ENCODE peak calls at places on chromosomes 2 and 18, in four cellular contexts. T, F, S and J are unnamed samples.

GRCh38 chr2:233288663-233289062 is 19.0 kb upstream of the SAG start:
- DNase-seq in S (no peak), T (no peak), F (no peak), J (no peak)

GRCh38 chr2:98895901-98896300 is 40.1 kb downstream of the CRACDL start:
- DNase-seq in S (no peak), F (no peak), T (no peak), J (no peak)

GRCh38 chr2:34316788-34317187 is 717.7 kb upstream of the FAM98A start:
- DNase-seq in F (no peak), T (no peak), S (no peak), J (no peak)

GRCh38 chr2:205835251-205835900 is 153.1 kb downstream of the NRP2 start:
- DNase-seq in S (no peak), T (no peak), F (no peak), J (no peak)

GRCh38 chr2:203744091-203744490 is 37.7 kb downstream of the CD28 start:
- DNase-seq in F (no peak), T (no peak), S (no peak), J (no peak)

GRCh38 chr18:49168970-49169619 is 218.3 kb upstream of the SMAD7 start:
- DNase-seq in S (peak), T (no peak), F (no peak), J (no peak)

GRCh38 chr18:76721207-76721996 is 101.0 kb upstream of the ZNF236 start:
- DNase-seq in S (peak), F (peak), T (no peak), J (no peak)

GRCh38 chr2:136183095-136183494 is 65.1 kb upstream of the CXCR4 start:
- DNase-seq in T (no peak), S (no peak), F (no peak), J (no peak)

GRCh38 chr2:120549841-120550240 is 185.8 kb upstream of the GLI2 start:
- DNase-seq in S (no peak), T (no peak), F (no peak), J (no peak)

GRCh38 chr18:79608535-79608934 is 71.1 kb upstream of the CTDP1 start:
- DNase-seq in F (no peak), S (no peak), T (no peak), J (no peak)

GRCh38 chr2:107412981-107413380 is 413.7 kb upstream of the RGPD4 start:
- DNase-seq in T (no peak), S (no peak), F (no peak), J (peak)

GRCh38 chr2:65818873-65819451 is 386.6 kb upstream of the SPRED2 start:
- DNase-seq in T (no peak), S (no peak), F (no peak), J (no peak)

GRCh38 chr2:139156730-139157129 is 376.5 kb upstream of the NXPH2 start:
- DNase-seq in F (no peak), S (no peak), T (no peak), J (no peak)

GRCh38 chr2:47232738-47233415 is 77.8 kb upstream of the STPG4 start:
- DNase-seq in T (no peak), F (no peak), S (no peak), J (no peak)

GRCh38 chr2:124213977-124214587 is 189.0 kb downstream of the CNTNAP5 start:
- DNase-seq in S (no peak), F (no peak), T (no peak), J (no peak)

GRCh38 chr18:59386909-59387515 is 27.9 kb upstream of the LMAN1 start:
- DNase-seq in T (no peak), F (no peak), S (no peak), J (no peak)

GRCh38 chr2:218387369-218388194 is 5.5 kb downstream of the SLC11A1 start:
- DNase-seq in S (no peak), T (no peak), F (no peak), J (no peak)

GRCh38 chr2:231673348-231673770 is 35.0 kb upstream of the PTMA start:
- DNase-seq in T (peak), S (no peak), F (no peak), J (peak)

GRCh38 chr2:216533504-216534068 is 34.9 kb downstream of the RPL37A start:
- DNase-seq in S (no peak), F (no peak), T (no peak), J (no peak)

GRCh38 chr2:144666032-144666431 is 146.1 kb upstream of the ZEB2 start:
- DNase-seq in S (no peak), T (no peak), F (no peak), J (no peak)

GRCh38 chr18:56929861-56930260 is 217.0 kb upstream of the BOD1L2 start:
- DNase-seq in F (no peak), S (no peak), T (no peak), J (no peak)

GRCh38 chr2:169871994-169872393 is 44.7 kb downstream of the UBR3 start:
- DNase-seq in F (no peak), T (no peak), S (no peak), J (no peak)

GRCh38 chr2:105403785-105404698 is 5.2 kb upstream of the FHL2 start:
- DNase-seq in F (no peak), T (peak), S (no peak), J (peak)

GRCh38 chr18:57789105-57789504 is 14.0 kb downstream of the ATP8B1 start:
- DNase-seq in T (no peak), S (no peak), F (no peak), J (no peak)